ENCODE peak calls at places on chromosomes 2 and 18, in eight cellular contexts. U is cardiac muscle cell, C is transverse colon, T is kidney epithelial cell, L is hepatocyte, Y is bronchial epithelial cell, O is endodermal cell, S is testis. N is an unnamed sample. For H3K27me3, the result is how much of the 10 kb centered on the place peaks cover.

GRCh38 chr2:205903549-205904129 is 182.3 kb downstream of the INO80D start:
- DNase-seq in U (peak), C (peak), T (no peak), L (peak), Y (peak), O (peak), S (peak), N (peak)

GRCh38 chr18:79509536-79509930 is 113.8 kb downstream of the NFATC1 start:
- DNase-seq in U (no peak), C (peak), T (no peak), L (no peak), Y (no peak), O (no peak), S (no peak), N (peak)

GRCh38 chr2:223865907-223866508 is 28.6 kb upstream of the AP1S3 start:
- DNase-seq in U (no peak), C (no peak), T (no peak), L (no peak), Y (peak), O (no peak), S (no peak), N (no peak)

GRCh38 chr2:170518911-170519310 is 196.2 kb upstream of the SP5 start:
- DNase-seq in U (no peak), C (no peak), T (no peak), L (no peak), Y (no peak), O (no peak), S (no peak), N (no peak)

GRCh38 chr18:35517715-35518114 is 20.0 kb upstream of the INO80C start:
- DNase-seq in U (no peak), C (no peak), T (no peak), L (no peak), Y (no peak), O (no peak), S (no peak), N (no peak)

GRCh38 chr18:23810396-23810795 is 121.1 kb downstream of the LAMA3 start:
- DNase-seq in U (no peak), C (no peak), T (no peak), L (no peak), Y (no peak), O (no peak), S (no peak), N (no peak)

GRCh38 chr2:73307720-73308119 is 14.4 kb upstream of the EGR4 start:
- DNase-seq in U (no peak), C (no peak), T (no peak), L (no peak), Y (no peak), O (no peak), S (no peak), N (no peak)

GRCh38 chr18:42339324-42339723 is 384.3 kb downstream of the PIK3C3 start:
- DNase-seq in U (no peak), C (no peak), T (peak), L (peak), Y (peak), O (no peak), S (no peak), N (no peak)

GRCh38 chr2:146990311-146990781 is 854.5 kb upstream of the ACVR2A start:
- DNase-seq in U (peak), C (no peak), T (no peak), L (no peak), Y (no peak), O (no peak), S (no peak), N (no peak)

GRCh38 chr2:100250645-100251044 is 71.7 kb downstream of the LONRF2 start:
- DNase-seq in U (no peak), C (no peak), T (no peak), L (no peak), Y (no peak), O (no peak), S (no peak), N (no peak)

GRCh38 chr2:109435866-109436634 is 177.7 kb downstream of the SEPTIN10 start:
- DNase-seq in U (peak), C (no peak), T (no peak), L (no peak), Y (peak), O (no peak), S (no peak), N (no peak)

GRCh38 chr18:79518683-79519128 is 123.0 kb downstream of the NFATC1 start:
- DNase-seq in U (no peak), C (no peak), T (no peak), L (no peak), Y (no peak), O (peak), S (peak), N (peak)

GRCh38 chr18:5066380-5066977 is 130.6 kb downstream of the AKAIN1 start:
- DNase-seq in U (no peak), C (peak), T (no peak), L (peak), Y (no peak), O (peak), S (peak), N (peak)

GRCh38 chr2:26679857-26680256 is 12.7 kb upstream of the KCNK3 start:
- DNase-seq in U (no peak), C (no peak), T (no peak), L (no peak), Y (no peak), O (peak), S (no peak), N (no peak)

GRCh38 chr2:27752551-27753237 is 18.8 kb upstream of the MRPL33 start:
- DNase-seq in U (no peak), C (peak), T (no peak), L (peak), Y (peak), O (peak), S (no peak), N (peak)

GRCh38 chr2:42901076-42901645 is 108.8 kb upstream of the HAAO start:
- DNase-seq in U (peak), C (no peak), T (no peak), L (no peak), Y (peak), O (no peak), S (no peak), N (peak)

GRCh38 chr2:44747794-44748193 is 193.7 kb upstream of the SIX3 start:
- DNase-seq in U (no peak), C (no peak), T (no peak), L (no peak), Y (no peak), O (no peak), S (no peak), N (no peak)

GRCh38 chr2:119476301-119477117 is 44.9 kb downstream of the TMEM37 start:
- DNase-seq in U (peak), C (peak), T (no peak), L (peak), Y (peak), O (peak), S (peak), N (peak)

GRCh38 chr2:108927936-108928659 is 60.9 kb downstream of the EDAR start:
- DNase-seq in U (peak), C (peak), T (no peak), L (peak), Y (peak), O (peak), S (peak), N (peak)

GRCh38 chr18:11114653-11115052 is 34.7 kb downstream of the PIEZO2 start:
- DNase-seq in U (peak), C (no peak), T (no peak), L (peak), Y (no peak), O (no peak), S (no peak), N (no peak)

GRCh38 chr2:73214120-73215035 is at the start of gene SMYD5:
- DNase-seq in U (peak), C (peak), T (no peak), L (peak), Y (peak), O (peak), S (peak), N (peak)

GRCh38 chr2:121887513-121888188 is 132.2 kb downstream of the TSN start:
- DNase-seq in U (no peak), C (no peak), T (no peak), L (no peak), Y (no peak), O (no peak), S (no peak), N (peak)

GRCh38 chr2:180524458-180524857 is 455.9 kb upstream of the UBE2E3 start:
- DNase-seq in U (no peak), C (no peak), T (no peak), L (no peak), Y (no peak), O (peak), S (no peak), N (peak)

GRCh38 chr2:79178073-79178720 is 18.6 kb upstream of the REG3A start:
- DNase-seq in U (no peak), C (no peak), T (no peak), L (no peak), Y (no peak), O (no peak), S (no peak), N (no peak)

GRCh38 chr2:239035361-239035814 is 187.5 kb downstream of the TWIST2 start:
- DNase-seq in U (peak), C (peak), T (no peak), L (peak), Y (no peak), O (peak), S (peak), N (peak)

GRCh38 chr2:71935291-71935848 is 212.3 kb downstream of the CYP26B1 start:
- DNase-seq in U (peak), C (peak), T (no peak), L (no peak), Y (no peak), O (peak), S (no peak), N (no peak)

GRCh38 chr2:61938511-61938910 is 33.0 kb downstream of the COMMD1 start:
- DNase-seq in U (no peak), C (no peak), T (no peak), L (no peak), Y (no peak), O (no peak), S (no peak), N (no peak)

GRCh38 chr2:127573771-127574170 is 38.3 kb downstream of the MYO7B start:
- DNase-seq in U (no peak), C (no peak), T (no peak), L (no peak), Y (no peak), O (peak), S (no peak), N (no peak)

GRCh38 chr2:61151434-61151833 is 10.6 kb upstream of the C2orf74 start:
- DNase-seq in U (peak), C (no peak), T (no peak), L (no peak), Y (peak), O (no peak), S (no peak), N (no peak)

GRCh38 chr2:220300806-220301205 is 673.4 kb downstream of the SLC4A3 start:
- DNase-seq in U (no peak), C (no peak), T (no peak), L (no peak), Y (no peak), O (no peak), S (no peak), N (no peak)

GRCh38 chr18:49768051-49768391 is 45.3 kb downstream of the ACAA2 start:
- DNase-seq in U (peak), C (peak), T (no peak), L (peak), Y (peak), O (peak), S (peak), N (peak)

GRCh38 chr2:24011278-24012104 is 1.6 kb downstream of the MFSD2B start:
- DNase-seq in U (no peak), C (no peak), T (no peak), L (no peak), Y (no peak), O (no peak), S (no peak), N (no peak)

GRCh38 chr2:74333896-74334586 is 9.2 kb downstream of the SLC4A5 start:
- DNase-seq in U (no peak), C (no peak), T (no peak), L (no peak), Y (no peak), O (no peak), S (no peak), N (no peak)

GRCh38 chr2:98148968-98149697 is 62.2 kb downstream of the VWA3B start:
- DNase-seq in U (peak), C (no peak), T (no peak), L (no peak), Y (peak), O (peak), S (no peak), N (no peak)

GRCh38 chr2:85310330-85310729 is 17.5 kb downstream of the TGOLN2 start:
- DNase-seq in U (no peak), C (no peak), T (no peak), L (no peak), Y (no peak), O (no peak), S (no peak), N (no peak)

DNA sequence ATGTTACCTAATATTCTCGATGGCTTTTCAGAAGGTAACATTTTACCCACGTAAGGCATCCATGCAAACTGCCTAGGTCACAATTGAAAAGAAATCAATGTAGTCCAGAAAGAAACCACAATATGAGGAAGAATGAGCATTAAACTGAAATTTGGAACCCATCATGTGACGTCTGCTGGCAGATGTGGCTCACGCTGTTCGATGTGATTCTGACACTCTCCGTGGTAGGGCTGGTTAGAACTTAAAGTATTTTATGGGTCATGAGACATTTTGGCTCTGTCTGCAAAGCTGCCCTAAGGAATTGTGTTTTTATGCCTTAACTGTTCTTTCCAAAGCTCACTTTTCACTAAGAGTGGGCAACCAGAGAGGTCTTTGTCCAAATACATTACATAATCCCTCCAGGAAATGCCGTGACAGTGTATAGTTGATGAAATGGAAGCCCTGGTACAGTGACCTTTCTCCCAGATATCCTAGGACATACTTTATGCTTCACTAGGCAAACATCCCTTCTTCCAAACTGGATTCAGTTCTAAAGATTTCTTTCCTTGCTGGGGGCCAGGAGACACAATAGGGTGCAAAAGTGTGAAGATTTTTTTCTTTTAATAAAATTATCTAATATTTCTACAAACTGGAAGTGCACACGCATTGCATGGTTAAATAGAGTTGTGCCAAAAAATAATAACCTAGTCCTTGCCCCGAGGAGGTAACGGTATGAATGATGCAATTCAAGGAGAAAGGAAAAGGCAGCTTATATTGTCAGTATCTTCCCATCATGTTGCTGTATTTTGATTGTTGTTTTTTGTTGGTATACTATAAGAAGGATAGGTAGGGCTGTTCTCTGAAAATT is 119.0 kb downstream of the AQP4 start:
- DNase-seq in U (peak), C (no peak), T (no peak), L (no peak), Y (peak), O (no peak), S (no peak), N (no peak)
- H3K4me3 ChIP-seq in U (no peak), C (no peak), T (no peak), L (no peak), Y (no peak), O (no peak), S (no peak), N (no peak)

DNA sequence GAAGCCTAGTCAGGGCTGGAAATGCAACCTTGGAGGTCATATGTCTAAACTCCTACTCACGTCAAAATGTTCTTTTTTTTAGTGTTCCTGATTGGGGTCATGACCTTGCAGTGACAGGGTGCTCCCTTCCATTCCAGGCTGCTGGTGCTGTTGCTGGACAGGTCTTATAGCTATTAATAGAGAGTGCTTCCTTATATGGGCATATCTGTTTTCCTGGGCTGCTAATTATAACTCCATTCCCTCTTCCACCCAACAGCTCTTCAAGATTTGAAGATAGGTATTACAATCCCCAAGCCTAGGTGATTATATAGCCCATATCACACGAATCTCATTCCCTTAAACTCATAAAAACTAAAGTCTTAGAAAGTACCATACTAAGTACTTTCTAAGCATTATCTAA is 12.6 kb downstream of the HOXD3 start:
- DNase-seq in U (no peak), C (no peak), T (no peak), L (no peak), Y (no peak), O (no peak), S (no peak), N (no peak)
- H3K27me3 ChIP-seq in U (half or more), C (half or more), T (under half), L (half or more), Y (half or more), O (half or more), S (under half), N (half or more)

DNA sequence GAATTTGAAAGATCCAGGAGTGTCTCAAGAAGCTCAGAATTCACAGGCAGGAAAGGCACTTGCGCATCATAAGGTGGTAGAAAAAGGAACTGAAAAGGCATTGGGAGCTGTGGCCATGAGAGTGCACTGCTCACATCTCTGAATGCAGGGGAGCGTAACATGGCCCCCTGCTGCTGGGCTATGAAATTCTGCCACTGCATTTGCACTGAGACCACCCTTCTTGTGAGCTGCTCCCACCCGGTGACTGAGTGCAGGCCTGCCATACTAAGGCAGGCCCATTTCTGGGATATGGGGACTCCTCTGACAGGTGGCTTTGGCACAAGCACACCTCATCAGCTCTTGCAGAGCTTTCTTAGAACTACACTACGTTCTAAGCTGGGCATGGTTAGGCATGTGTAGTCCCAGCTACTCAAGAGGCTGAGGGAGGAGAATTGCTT is 25.3 kb upstream of the STARD7 start:
- DNase-seq in U (no peak), C (no peak), T (no peak), L (no peak), Y (no peak), O (no peak), S (no peak), N (no peak)
- H3K4me3 ChIP-seq in U (no peak), C (no peak), T (no peak), L (no peak), Y (no peak), O (no peak), S (no peak), N (no peak)

GRCh38 chr2:218043701-218044109 is 25.3 kb upstream of the RUFY4 start:
- DNase-seq in U (no peak), C (no peak), T (no peak), L (no peak), Y (no peak), O (no peak), S (no peak), N (no peak)
- H3K27me3 ChIP-seq in U (under half), C (under half), T (under half), L (under half), Y (under half), O (under half), S (under half), N (under half)

GRCh38 chr2:216370961-216371633 is 1.2 kb downstream of the MARCHF4 start:
- DNase-seq in U (no peak), C (no peak), T (no peak), L (no peak), Y (no peak), O (peak), S (no peak), N (peak)
- H3K4me3 ChIP-seq in U (peak), C (no peak), T (peak), L (no peak), Y (peak), O (peak), S (peak), N (peak)

DNA sequence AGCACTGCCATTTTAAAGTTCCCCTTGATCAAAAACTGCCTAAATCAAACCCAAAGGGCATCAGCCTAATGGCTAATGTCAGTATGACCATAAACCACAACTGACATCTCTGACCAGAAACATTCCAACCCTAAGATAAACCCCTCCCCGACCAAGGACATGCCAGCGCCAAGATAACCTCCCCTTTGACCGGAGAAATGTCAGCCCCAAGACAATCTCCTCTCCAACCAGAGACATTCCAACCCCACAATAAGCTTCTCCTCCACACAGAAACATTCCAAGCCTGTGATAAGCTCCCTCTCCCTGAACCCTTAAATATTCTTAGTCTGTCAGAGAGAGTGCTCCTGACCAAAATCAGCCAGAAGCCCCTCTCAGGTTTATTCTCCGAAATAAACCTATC is 188.3 kb upstream of the MSH6 start:
- DNase-seq in U (peak), C (no peak), T (no peak), L (no peak), Y (no peak), O (no peak), S (no peak), N (no peak)
- H3K27me3 ChIP-seq in U (under half), C (under half), T (under half), L (under half), Y (under half), O (under half), S (under half), N (under half)